ENCODE peak calls at places on chromosomes 5 and 9, in nine cellular contexts. V is heart right ventricle, E is adrenal gland, C is endodermal cell, H is vagina, I is PC-3, B is upper lobe of right lung, S is lung, G is sigmoid colon. N is an unnamed sample.

GRCh38 chr5:18754201-18754600 is 1119.9 kb downstream of the TAF11L14 start:
- DNase-seq in V (no peak), E (no peak), C (no peak), H (no peak), I (no peak), B (no peak), S (no peak), G (no peak), N (no peak)

GRCh38 chr5:168843277-168843997 is 264.3 kb upstream of the PANK3 start:
- DNase-seq in V (no peak), E (no peak), C (no peak), H (no peak), I (no peak), B (no peak), S (no peak), G (no peak), N (no peak)

GRCh38 chr5:102539598-102539997 is 40.8 kb upstream of the SLCO6A1 start:
- DNase-seq in V (no peak), E (no peak), C (no peak), H (no peak), I (peak; percentile 19), B (no peak), S (no peak), G (no peak), N (no peak)

GRCh38 chr5:103224118-103224893 is 34.3 kb upstream of the MACIR start:
- DNase-seq in V (no peak), E (peak; percentile 59), C (peak; percentile 86), H (no peak), I (peak; percentile 92), B (no peak), S (no peak), G (no peak), N (peak; percentile 43)

GRCh38 chr5:17378346-17378984 is 119.6 kb upstream of the TAF11L2 start:
- DNase-seq in V (no peak), E (no peak), C (no peak), H (no peak), I (peak; percentile 49), B (no peak), S (no peak), G (no peak), N (no peak)

GRCh38 chr5:160199410-160199911 is 29.8 kb upstream of the FABP6 start:
- DNase-seq in V (peak; percentile 83), E (peak; percentile 78), C (peak; percentile 91), H (no peak), I (peak; percentile 76), B (peak; percentile 87), S (peak; percentile 70), G (peak; percentile 79), N (peak; percentile 67)

GRCh38 chr9:89312154-89312616 is 1.2 kb downstream of the CKS2 start:
- DNase-seq in V (no peak), E (no peak), C (no peak), H (no peak), I (peak; percentile 23), B (no peak), S (no peak), G (no peak), N (no peak)

GRCh38 chr5:136446565-136446964 is 81.2 kb upstream of the TRPC7 start:
- DNase-seq in V (no peak), E (no peak), C (no peak), H (no peak), I (no peak), B (no peak), S (no peak), G (no peak), N (no peak)

GRCh38 chr5:51387854-51388320 is 4.6 kb downstream of the ISL1 start:
- DNase-seq in V (no peak), E (peak; percentile 62), C (peak; percentile 84), H (no peak), I (no peak), B (no peak), S (no peak), G (no peak), N (no peak)

GRCh38 chr9:10957878-10958277 is 345.1 kb upstream of the PTPRD start:
- DNase-seq in V (no peak), E (no peak), C (no peak), H (no peak), I (no peak), B (no peak), S (no peak), G (no peak), N (no peak)

GRCh38 chr5:134503088-134503936 is 22.2 kb upstream of the JADE2 start:
- DNase-seq in V (peak; percentile 64), E (peak; percentile 92), C (peak; percentile 85), H (no peak), I (peak; percentile 96), B (peak; percentile 73), S (peak; percentile 68), G (peak; percentile 88), N (peak; percentile 52)

GRCh38 chr5:56685503-56686217 is 129.7 kb upstream of the MAP3K1 start:
- DNase-seq in V (no peak), E (no peak), C (no peak), H (no peak), I (no peak), B (no peak), S (no peak), G (no peak), N (no peak)

GRCh38 chr9:129042016-129042415 is 5.6 kb downstream of the MIGA2 start:
- DNase-seq in V (no peak), E (no peak), C (no peak), H (no peak), I (no peak), B (no peak), S (no peak), G (no peak), N (peak; percentile 70)
- H3K4me1 ChIP-seq in V (peaks cover 18% of the 10 kb centered on the region), E (peaks cover 15% of the 10 kb centered on the region), C (peaks cover 7% of the 10 kb centered on the region), H (peaks cover 22% of the 10 kb centered on the region), I (peaks cover 8% of the 10 kb centered on the region), B (peaks cover 13% of the 10 kb centered on the region), S (peaks cover 3% of the 10 kb centered on the region), G (peaks cover 16% of the 10 kb centered on the region), N (peaks cover 6% of the 10 kb centered on the region)

GRCh38 chr9:135887585-135888050 is 19.7 kb downstream of the CAMSAP1 start:
- DNase-seq in V (peak; percentile 31), E (peak; percentile 64), C (peak; percentile 87), H (no peak), I (no peak), B (no peak), S (no peak), G (no peak), N (no peak)

GRCh38 chr9:135886147-135886981 is 21.0 kb downstream of the CAMSAP1 start:
- DNase-seq in V (no peak), E (peak; percentile 46), C (no peak), H (no peak), I (no peak), B (no peak), S (no peak), G (no peak), N (no peak)

GRCh38 chr9:135888126-135888765 is 19.1 kb downstream of the CAMSAP1 start:
- DNase-seq in V (no peak), E (no peak), C (no peak), H (no peak), I (no peak), B (no peak), S (no peak), G (no peak), N (no peak)

GRCh38 chr9:135885100-135885853 is 22.1 kb downstream of the CAMSAP1 start:
- DNase-seq in V (no peak), E (peak; percentile 48), C (no peak), H (no peak), I (peak; percentile 10), B (no peak), S (no peak), G (no peak), N (no peak)

DNA sequence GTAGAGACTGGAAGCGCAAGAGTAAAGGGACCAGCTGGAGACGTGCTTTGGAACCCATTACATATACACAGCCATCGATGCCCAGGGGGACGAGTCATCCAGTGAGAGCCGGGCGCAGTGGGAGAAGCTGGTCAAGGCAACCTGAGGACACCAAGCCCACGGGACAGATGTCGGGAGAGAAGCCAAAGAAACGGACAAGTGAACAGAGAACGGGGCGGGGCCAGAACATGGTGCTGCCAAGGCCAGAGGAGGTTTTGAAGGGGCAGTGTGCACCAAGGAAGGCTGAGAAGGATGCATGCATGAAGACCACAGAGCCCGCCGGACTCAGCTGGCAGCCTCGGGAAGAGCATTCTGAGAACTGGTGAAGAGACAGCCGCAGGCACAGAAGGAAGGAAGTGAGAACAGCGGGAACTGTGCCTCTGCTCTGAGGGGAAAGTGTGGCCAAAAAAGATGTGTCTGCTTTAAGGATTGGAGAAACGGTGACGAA is 20.3 kb downstream of the CAMSAP1 start:
- DNase-seq in V (peak; percentile 61), E (peak; percentile 95), C (no peak), H (no peak), I (no peak), B (no peak), S (no peak), G (no peak), N (no peak)
- H3K27ac ChIP-seq in V (peak overlapping the region; percentile 75), E (peak overlapping the region; percentile 63), C (peak overlapping the region; percentile 62), H (no peak overlapping the region), I (no peak overlapping the region), B (no peak overlapping the region), S (peak overlapping the region; percentile 65), G (no peak overlapping the region), N (no peak overlapping the region)

GRCh38 chr9:133824106-133824801 is 86.1 kb upstream of the SARDH start:
- DNase-seq in V (no peak), E (no peak), C (no peak), H (no peak), I (no peak), B (no peak), S (no peak), G (no peak), N (no peak)
- H3K4me1 ChIP-seq in V (peaks cover 6% of the 10 kb centered on the region), E (no peaks in the 10 kb centered on the region), C (no peaks in the 10 kb centered on the region), H (peaks cover 8% of the 10 kb centered on the region), I (no peaks in the 10 kb centered on the region), B (no peaks in the 10 kb centered on the region), S (no peaks in the 10 kb centered on the region), G (no peaks in the 10 kb centered on the region), N (no peaks in the 10 kb centered on the region)

DNA sequence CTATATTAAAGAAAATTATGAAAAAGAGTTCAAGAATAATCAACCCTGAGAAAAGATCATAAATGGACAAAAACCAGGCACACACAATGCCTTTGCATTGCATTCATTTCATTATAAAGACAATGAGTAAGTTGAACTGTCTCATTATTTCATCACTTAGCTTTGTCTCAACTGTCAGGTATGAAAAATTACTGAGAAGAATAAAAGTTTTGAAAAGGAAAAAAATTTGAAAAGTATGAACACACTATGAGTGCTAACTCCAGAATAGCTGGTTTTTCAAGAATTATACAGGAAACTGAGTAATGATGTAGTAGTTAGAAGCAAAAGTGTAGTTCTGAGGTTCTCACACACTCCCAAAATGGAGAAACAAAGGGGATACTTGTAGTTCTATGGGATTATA is 16.3 kb upstream of the ANXA1 start:
- DNase-seq in V (no peak), E (no peak), C (no peak), H (no peak), I (peak; percentile 51), B (no peak), S (no peak), G (no peak), N (no peak)
- H3K27ac ChIP-seq in V (no peak overlapping the region), E (no peak overlapping the region), C (no peak overlapping the region), H (no peak overlapping the region), I (peak overlapping the region; percentile 65), B (no peak overlapping the region), S (no peak overlapping the region), G (no peak overlapping the region), N (no peak overlapping the region)

N was measured in pancreas.